ENCODE peak calls at places on chromosomes 16 and 17, in four cellular contexts. Y, D, E and U are unnamed samples.

GRCh38 chr17:74736423-74737298 is at the start of gene RAB37:
- DNase-seq in Y (peak), D (no peak), E (no peak), U (no peak)

GRCh38 chr16:66894948-66895696 is 14.8 kb downstream of the PDP2 start:
- DNase-seq in Y (peak), D (peak), E (peak), U (peak)

GRCh38 chr17:9926150-9926804 is 21.2 kb upstream of the RCVRN start:
- DNase-seq in Y (no peak), D (no peak), E (no peak), U (no peak)

GRCh38 chr17:69960755-69961154 is 114.3 kb upstream of the KCNJ16 start:
- DNase-seq in Y (no peak), D (no peak), E (no peak), U (no peak)

GRCh38 chr16:4370570-4371480 is 823 bp upstream of the VASN start:
- DNase-seq in Y (no peak), D (no peak), E (no peak), U (no peak)

GRCh38 chr16:60329110-60329509 is 1595.0 kb upstream of the GOT2 start:
- DNase-seq in Y (no peak), D (no peak), E (no peak), U (no peak)

GRCh38 chr16:67242138-67242730 is 5.0 kb downstream of the FHOD1 start:
- DNase-seq in Y (no peak), D (no peak), E (no peak), U (no peak)

GRCh38 chr17:17814162-17815061 is 22.4 kb downstream of the SREBF1 start:
- DNase-seq in Y (peak), D (no peak), E (no peak), U (no peak)

GRCh38 chr17:18257268-18257681 is 1.3 kb downstream of the FLII start:
- DNase-seq in Y (no peak), D (no peak), E (peak), U (no peak)

GRCh38 chr16:78697426-78697825 is 598.0 kb downstream of the WWOX start:
- DNase-seq in Y (no peak), D (no peak), E (no peak), U (no peak)